ENCODE peak calls at places on chromosomes 3 and 15, in four cellular contexts. U is CD4-positive, CD25-positive, alpha-beta regulatory T cell; M is AG04450; Y is activated CD8-positive, alpha-beta memory T cell treated with anti-CD3 and anti-CD28 coated beads, Interleukin-2, amount 10 ng/mL, durations not matched to agents 7 days and 5 days. X is an unnamed sample.

GRCh38 chr15:31016446-31016915 is 25.1 kb upstream of the MTMR10 start:
- DNase-seq in U (no peak), M (no peak), Y (no peak), X (no peak)

GRCh38 chr3:11413071-11413470 is 140.9 kb downstream of the ATG7 start:
- DNase-seq in U (no peak), M (no peak), Y (no peak), X (no peak)

GRCh38 chr15:90000175-90000923 is 775 bp upstream of the ZNF710 start:
- DNase-seq in U (peak), M (no peak), Y (no peak), X (no peak)

GRCh38 chr15:67140078-67140833 is 74.9 kb downstream of the SMAD3 start:
- DNase-seq in U (no peak), M (no peak), Y (no peak), X (no peak)

GRCh38 chr15:64905119-64905831 is 6.4 kb upstream of the ANKDD1A start:
- DNase-seq in U (peak), M (no peak), Y (peak), X (no peak)

GRCh38 chr15:38354321-38354929 is 99.5 kb upstream of the FAM98B start:
- DNase-seq in U (peak), M (peak), Y (peak), X (peak)

GRCh38 chr3:63914312-63914711 is 2.1 kb upstream of the SCAANT1 start:
- DNase-seq in U (no peak), M (no peak), Y (no peak), X (no peak)

GRCh38 chr15:51721199-51721960 is 16.1 kb downstream of the LYSMD2 start:
- DNase-seq in U (no peak), M (no peak), Y (no peak), X (no peak)

GRCh38 chr3:195064300-195064931 is 206.5 kb downstream of the XXYLT1 start:
- DNase-seq in U (no peak), M (peak), Y (no peak), X (no peak)

GRCh38 chr3:12197475-12197874 is 38.8 kb upstream of the TIMP4 start:
- DNase-seq in U (no peak), M (no peak), Y (no peak), X (no peak)

GRCh38 chr3:29914861-29915524 is 634.1 kb downstream of the RBMS3 start:
- DNase-seq in U (no peak), M (no peak), Y (no peak), X (no peak)

X was measured in NCI-H2107.